ENCODE peak calls at places on chromosomes 2 and 18, in eight cellular contexts. One of them, this sample, is unnamed.

GRCh38 chr2:217893440-217893839 is 109.4 kb downstream of the TNS1 start:
- DNase-seq in A549: no peak
- DNase-seq in uterus: no peak
- DNase-seq in tibial nerve: no peak
- DNase-seq in NT2/D1: no peak
- DNase-seq in HFF-Myc: no peak
- DNase-seq in brain microvascular endothelial cell: no peak
- DNase-seq in foreskin fibroblast: no peak
- DNase-seq in this sample: no peak

GRCh38 chr2:11559066-11559785 is 25.4 kb downstream of the GREB1 start:
- DNase-seq in A549: no peak
- DNase-seq in tibial nerve: no peak
- DNase-seq in foreskin fibroblast: no peak
- DNase-seq in brain microvascular endothelial cell: no peak
- DNase-seq in NT2/D1: no peak
- DNase-seq in uterus: peak; percentile 10
- DNase-seq in HFF-Myc: no peak
- DNase-seq in this sample: no peak

GRCh38 chr2:94994914-94995236 is 30.6 kb upstream of the MAL start:
- DNase-seq in uterus: no peak
- DNase-seq in HFF-Myc: no peak
- DNase-seq in NT2/D1: no peak
- DNase-seq in tibial nerve: no peak
- DNase-seq in brain microvascular endothelial cell: no peak
- DNase-seq in foreskin fibroblast: no peak
- DNase-seq in A549: no peak
- DNase-seq in this sample: no peak

GRCh38 chr2:8563814-8564474 is 117.9 kb upstream of the ID2 start:
- DNase-seq in brain microvascular endothelial cell: no peak
- DNase-seq in HFF-Myc: no peak
- DNase-seq in A549: no peak
- DNase-seq in uterus: no peak
- DNase-seq in NT2/D1: no peak
- DNase-seq in tibial nerve: no peak
- DNase-seq in foreskin fibroblast: no peak
- DNase-seq in this sample: no peak

GRCh38 chr2:109529532-109530449 is 84.0 kb downstream of the SEPTIN10 start:
- DNase-seq in foreskin fibroblast: peak; percentile 34
- DNase-seq in tibial nerve: no peak
- DNase-seq in uterus: peak; percentile 54
- DNase-seq in HFF-Myc: no peak
- DNase-seq in brain microvascular endothelial cell: no peak
- DNase-seq in NT2/D1: no peak
- DNase-seq in A549: no peak
- DNase-seq in this sample: no peak

GRCh38 chr2:182038579-182038978 is 52.9 kb downstream of the PPP1R1C start:
- DNase-seq in tibial nerve: no peak
- DNase-seq in brain microvascular endothelial cell: peak; percentile 49
- DNase-seq in uterus: no peak
- DNase-seq in HFF-Myc: peak; percentile 40
- DNase-seq in NT2/D1: no peak
- DNase-seq in A549: peak; percentile 41
- DNase-seq in foreskin fibroblast: peak; percentile 70
- DNase-seq in this sample: no peak

GRCh38 chr2:34069604-34070003 is 470.5 kb upstream of the FAM98A start:
- DNase-seq in brain microvascular endothelial cell: no peak
- DNase-seq in HFF-Myc: no peak
- DNase-seq in NT2/D1: no peak
- DNase-seq in A549: no peak
- DNase-seq in uterus: no peak
- DNase-seq in foreskin fibroblast: no peak
- DNase-seq in tibial nerve: no peak
- DNase-seq in this sample: no peak

GRCh38 chr2:113937501-113937900 is 47.6 kb downstream of the ACTR3 start:
- DNase-seq in tibial nerve: no peak
- DNase-seq in uterus: no peak
- DNase-seq in brain microvascular endothelial cell: no peak
- DNase-seq in foreskin fibroblast: no peak
- DNase-seq in HFF-Myc: no peak
- DNase-seq in NT2/D1: no peak
- DNase-seq in A549: no peak
- DNase-seq in this sample: no peak

GRCh38 chr18:48475635-48476549 is 62.9 kb upstream of the CTIF start:
- DNase-seq in brain microvascular endothelial cell: peak; percentile 81
- DNase-seq in uterus: peak; percentile 44
- DNase-seq in tibial nerve: peak; percentile 54
- DNase-seq in NT2/D1: peak; percentile 47
- DNase-seq in HFF-Myc: peak; percentile 63
- DNase-seq in A549: peak; percentile 70
- DNase-seq in foreskin fibroblast: peak; percentile 84
- DNase-seq in this sample: peak; percentile 40

GRCh38 chr2:8393506-8393905 is 288.4 kb upstream of the ID2 start:
- DNase-seq in uterus: no peak
- DNase-seq in foreskin fibroblast: no peak
- DNase-seq in HFF-Myc: no peak
- DNase-seq in NT2/D1: no peak
- DNase-seq in tibial nerve: no peak
- DNase-seq in A549: no peak
- DNase-seq in brain microvascular endothelial cell: no peak
- DNase-seq in this sample: no peak

GRCh38 chr18:49250819-49251388 is 209.5 kb downstream of the DYM start:
- DNase-seq in A549: peak; percentile 16
- DNase-seq in uterus: no peak
- DNase-seq in NT2/D1: no peak
- DNase-seq in brain microvascular endothelial cell: peak; percentile 31
- DNase-seq in foreskin fibroblast: peak; percentile 52
- DNase-seq in HFF-Myc: no peak
- DNase-seq in tibial nerve: no peak
- DNase-seq in this sample: no peak

GRCh38 chr2:169013628-169014026 is 17.5 kb downstream of the ABCB11 start:
- DNase-seq in HFF-Myc: no peak
- DNase-seq in brain microvascular endothelial cell: no peak
- DNase-seq in uterus: no peak
- DNase-seq in A549: no peak
- DNase-seq in NT2/D1: no peak
- DNase-seq in foreskin fibroblast: no peak
- DNase-seq in tibial nerve: no peak
- DNase-seq in this sample: no peak

GRCh38 chr2:233593201-233593600 is 24.2 kb upstream of the UGT1A8 start:
- DNase-seq in uterus: no peak
- DNase-seq in tibial nerve: no peak
- DNase-seq in NT2/D1: no peak
- DNase-seq in HFF-Myc: no peak
- DNase-seq in A549: no peak
- DNase-seq in brain microvascular endothelial cell: no peak
- DNase-seq in foreskin fibroblast: no peak
- DNase-seq in this sample: no peak

GRCh38 chr2:68317971-68318685 is 1.6 kb downstream of the CNRIP1 start:
- DNase-seq in A549: no peak
- DNase-seq in foreskin fibroblast: peak; percentile 43
- DNase-seq in NT2/D1: no peak
- DNase-seq in HFF-Myc: no peak
- DNase-seq in uterus: no peak
- DNase-seq in tibial nerve: peak; percentile 24
- DNase-seq in brain microvascular endothelial cell: no peak
- DNase-seq in this sample: no peak

GRCh38 chr2:158191076-158191566 is 89.4 kb downstream of the UPP2 start:
- DNase-seq in brain microvascular endothelial cell: peak; percentile 20
- DNase-seq in tibial nerve: no peak
- DNase-seq in foreskin fibroblast: no peak
- DNase-seq in NT2/D1: no peak
- DNase-seq in HFF-Myc: no peak
- DNase-seq in uterus: no peak
- DNase-seq in A549: no peak
- DNase-seq in this sample: no peak

GRCh38 chr2:166433457-166433856 is 57.7 kb upstream of the SCN9A start:
- DNase-seq in HFF-Myc: no peak
- DNase-seq in brain microvascular endothelial cell: no peak
- DNase-seq in foreskin fibroblast: no peak
- DNase-seq in tibial nerve: no peak
- DNase-seq in uterus: no peak
- DNase-seq in A549: no peak
- DNase-seq in NT2/D1: no peak
- DNase-seq in this sample: no peak

GRCh38 chr2:102677219-102678215 is 58.2 kb downstream of the SLC9A2 start:
- DNase-seq in uterus: no peak
- DNase-seq in foreskin fibroblast: peak; percentile 17
- DNase-seq in HFF-Myc: no peak
- DNase-seq in A549: no peak
- DNase-seq in brain microvascular endothelial cell: no peak
- DNase-seq in tibial nerve: no peak
- DNase-seq in NT2/D1: no peak
- DNase-seq in this sample: no peak

GRCh38 chr2:53727921-53728320 is 39.7 kb upstream of the CHAC2 start:
- DNase-seq in tibial nerve: no peak
- DNase-seq in foreskin fibroblast: no peak
- DNase-seq in A549: no peak
- DNase-seq in uterus: no peak
- DNase-seq in HFF-Myc: no peak
- DNase-seq in NT2/D1: no peak
- DNase-seq in brain microvascular endothelial cell: no peak
- DNase-seq in this sample: no peak

GRCh38 chr2:68287580-68288441 is 31.9 kb downstream of the CNRIP1 start:
- DNase-seq in foreskin fibroblast: peak; percentile 79
- DNase-seq in NT2/D1: no peak
- DNase-seq in HFF-Myc: no peak
- DNase-seq in brain microvascular endothelial cell: no peak
- DNase-seq in tibial nerve: peak; percentile 33
- DNase-seq in uterus: peak; percentile 40
- DNase-seq in A549: no peak
- DNase-seq in this sample: peak; percentile 28

GRCh38 chr18:7885763-7886295 is 318.7 kb downstream of the PTPRM start:
- DNase-seq in tibial nerve: no peak
- DNase-seq in uterus: no peak
- DNase-seq in foreskin fibroblast: no peak
- DNase-seq in NT2/D1: no peak
- DNase-seq in brain microvascular endothelial cell: no peak
- DNase-seq in A549: no peak
- DNase-seq in HFF-Myc: no peak
- DNase-seq in this sample: no peak

GRCh38 chr2:63044360-63045327 is 6.0 kb upstream of the OTX1 start:
- DNase-seq in HFF-Myc: no peak
- DNase-seq in uterus: no peak
- DNase-seq in A549: no peak
- DNase-seq in tibial nerve: no peak
- DNase-seq in brain microvascular endothelial cell: no peak
- DNase-seq in NT2/D1: no peak
- DNase-seq in foreskin fibroblast: no peak
- DNase-seq in this sample: no peak

GRCh38 chr2:1493361-1494126 is 80.3 kb downstream of the TPO start:
- DNase-seq in NT2/D1: no peak
- DNase-seq in brain microvascular endothelial cell: no peak
- DNase-seq in A549: no peak
- DNase-seq in tibial nerve: no peak
- DNase-seq in HFF-Myc: no peak
- DNase-seq in foreskin fibroblast: no peak
- DNase-seq in uterus: no peak
- DNase-seq in this sample: no peak

GRCh38 chr2:171595896-171596295 is 73.6 kb downstream of the CYBRD1 start:
- DNase-seq in A549: peak; percentile 36
- DNase-seq in HFF-Myc: peak; percentile 69
- DNase-seq in tibial nerve: no peak
- DNase-seq in NT2/D1: no peak
- DNase-seq in uterus: no peak
- DNase-seq in brain microvascular endothelial cell: peak; percentile 89
- DNase-seq in foreskin fibroblast: peak; percentile 94
- DNase-seq in this sample: peak; percentile 94

GRCh38 chr18:57353137-57353939 is 981 bp downstream of the ST8SIA3 start:
- DNase-seq in A549: no peak
- DNase-seq in uterus: no peak
- DNase-seq in HFF-Myc: no peak
- DNase-seq in NT2/D1: peak; percentile 20
- DNase-seq in foreskin fibroblast: peak; percentile 2
- DNase-seq in brain microvascular endothelial cell: no peak
- DNase-seq in tibial nerve: no peak
- DNase-seq in this sample: no peak
- H3K4me3 ChIP-seq in A549: no peak overlapping the region
- H3K4me3 ChIP-seq in uterus: no peak overlapping the region
- H3K4me3 ChIP-seq in HFF-Myc: no peak overlapping the region
- H3K4me3 ChIP-seq in NT2/D1: peak overlapping the region; percentile 49
- H3K4me3 ChIP-seq in foreskin fibroblast: no peak overlapping the region
- H3K4me3 ChIP-seq in brain microvascular endothelial cell: no peak overlapping the region
- H3K4me3 ChIP-seq in tibial nerve: no peak overlapping the region
- H3K4me3 ChIP-seq in this sample: no peak overlapping the region

GRCh38 chr2:86617153-86617552 is 6.5 kb downstream of the RNF103 start:
- DNase-seq in NT2/D1: no peak
- DNase-seq in brain microvascular endothelial cell: no peak
- DNase-seq in HFF-Myc: no peak
- DNase-seq in A549: no peak
- DNase-seq in foreskin fibroblast: no peak
- DNase-seq in tibial nerve: no peak
- DNase-seq in uterus: no peak
- DNase-seq in this sample: no peak
- H3K4me3 ChIP-seq in NT2/D1: no peak overlapping the region
- H3K4me3 ChIP-seq in brain microvascular endothelial cell: no peak overlapping the region
- H3K4me3 ChIP-seq in HFF-Myc: no peak overlapping the region
- H3K4me3 ChIP-seq in A549: no peak overlapping the region
- H3K4me3 ChIP-seq in foreskin fibroblast: no peak overlapping the region
- H3K4me3 ChIP-seq in tibial nerve: no peak overlapping the region
- H3K4me3 ChIP-seq in uterus: no peak overlapping the region
- H3K4me3 ChIP-seq in this sample: no peak overlapping the region

GRCh38 chr2:195651041-195651440 is 6.0 kb upstream of the SLC39A10 start:
- DNase-seq in HFF-Myc: no peak
- DNase-seq in NT2/D1: no peak
- DNase-seq in A549: no peak
- DNase-seq in brain microvascular endothelial cell: no peak
- DNase-seq in foreskin fibroblast: no peak
- DNase-seq in tibial nerve: no peak
- DNase-seq in uterus: no peak
- DNase-seq in this sample: no peak
- H3K4me3 ChIP-seq in HFF-Myc: no peak overlapping the region
- H3K4me3 ChIP-seq in NT2/D1: no peak overlapping the region
- H3K4me3 ChIP-seq in A549: no peak overlapping the region
- H3K4me3 ChIP-seq in brain microvascular endothelial cell: no peak overlapping the region
- H3K4me3 ChIP-seq in foreskin fibroblast: no peak overlapping the region
- H3K4me3 ChIP-seq in tibial nerve: no peak overlapping the region
- H3K4me3 ChIP-seq in uterus: no peak overlapping the region
- H3K4me3 ChIP-seq in this sample: no peak overlapping the region

GRCh38 chr2:29921560-29921915 is at the start of gene ALK:
- DNase-seq in uterus: peak; percentile 79
- DNase-seq in A549: peak; percentile 86
- DNase-seq in foreskin fibroblast: peak; percentile 84
- DNase-seq in brain microvascular endothelial cell: peak; percentile 62
- DNase-seq in HFF-Myc: peak; percentile 24
- DNase-seq in tibial nerve: peak; percentile 75
- DNase-seq in NT2/D1: peak; percentile 94
- DNase-seq in this sample: peak; percentile 55
- H3K4me3 ChIP-seq in uterus: peak within 1 kb of the TSS; percentile 4
- H3K4me3 ChIP-seq in A549: peak within 1 kb of the TSS; percentile 47
- H3K4me3 ChIP-seq in foreskin fibroblast: peak within 1 kb of the TSS; percentile 24
- H3K4me3 ChIP-seq in brain microvascular endothelial cell: peak within 1 kb of the TSS; percentile 34
- H3K4me3 ChIP-seq in HFF-Myc: no peak within 1 kb of the TSS
- H3K4me3 ChIP-seq in tibial nerve: peak within 1 kb of the TSS; percentile 55
- H3K4me3 ChIP-seq in NT2/D1: peak within 1 kb of the TSS; percentile 44
- H3K4me3 ChIP-seq in this sample: peak within 1 kb of the TSS; percentile 46

DNA sequence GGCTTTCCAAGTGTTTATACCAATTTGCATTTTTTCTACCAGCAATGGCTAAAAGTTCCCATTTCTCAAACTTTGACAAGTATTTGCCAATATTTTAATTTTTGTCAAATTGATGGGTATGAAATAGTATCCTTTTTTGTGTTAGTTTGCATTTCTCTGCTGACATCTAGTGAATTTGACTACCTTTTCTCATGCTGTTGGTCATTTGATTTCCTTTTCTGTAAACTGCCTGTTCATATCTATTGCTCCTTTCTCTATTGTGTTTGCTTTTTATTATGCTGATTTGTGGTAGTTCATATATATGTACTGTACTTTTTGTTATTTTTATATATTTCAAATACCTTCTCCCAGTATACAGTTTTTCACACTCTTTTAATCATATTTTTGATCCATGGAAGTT is 149.4 kb downstream of the PMAIP1 start:
- DNase-seq in NT2/D1: no peak
- DNase-seq in tibial nerve: no peak
- DNase-seq in HFF-Myc: no peak
- DNase-seq in brain microvascular endothelial cell: no peak
- DNase-seq in uterus: no peak
- DNase-seq in foreskin fibroblast: no peak
- DNase-seq in A549: no peak
- DNase-seq in this sample: no peak
- H3K4me3 ChIP-seq in NT2/D1: no peak overlapping the region
- H3K4me3 ChIP-seq in tibial nerve: no peak overlapping the region
- H3K4me3 ChIP-seq in HFF-Myc: no peak overlapping the region
- H3K4me3 ChIP-seq in brain microvascular endothelial cell: no peak overlapping the region
- H3K4me3 ChIP-seq in uterus: no peak overlapping the region
- H3K4me3 ChIP-seq in foreskin fibroblast: no peak overlapping the region
- H3K4me3 ChIP-seq in A549: no peak overlapping the region
- H3K4me3 ChIP-seq in this sample: no peak overlapping the region

This sample was measured in skeletal muscle cell.